ENCODE peak calls at places on chromosomes 13 and 19, in eight cellular contexts. D, C, E, U, Z, J, G and F are unnamed samples.

GRCh38 chr19:35518313-35518712 is 4.9 kb upstream of the DMKN start:
- DNase-seq in C (peak; percentile 94), G (no peak), D (no peak), Z (no peak), E (no peak), U (no peak), J (peak; percentile 79), F (peak; percentile 88)

GRCh38 chr19:46617566-46618079 is 7.3 kb downstream of the PTGIR start:
- DNase-seq in U (no peak), G (no peak), J (no peak), E (no peak), D (no peak), Z (no peak), C (no peak), F (no peak)

GRCh38 chr13:46751811-46752635 is 44.9 kb downstream of the ESD start:
- DNase-seq in D (no peak), C (no peak), J (no peak), G (no peak), Z (peak; percentile 58), E (peak; percentile 11), U (no peak), F (peak; percentile 53)

GRCh38 chr19:32287811-32288227 is 57.6 kb upstream of the ZNF507 start:
- DNase-seq in D (peak; percentile 65), U (peak; percentile 62), C (peak; percentile 68), Z (no peak), G (peak; percentile 78), J (peak; percentile 57), E (no peak), F (no peak)

GRCh38 chr13:22081430-22081829 is 410.6 kb downstream of the FGF9 start:
- DNase-seq in J (no peak), Z (no peak), U (no peak), C (no peak), G (no peak), E (no peak), D (no peak), F (no peak)

GRCh38 chr19:18875726-18876125 is 20.2 kb downstream of the CERS1 start:
- DNase-seq in E (no peak), D (no peak), Z (no peak), C (no peak), U (no peak), G (no peak), J (no peak), F (no peak)

GRCh38 chr13:42968906-42969305 is 23.1 kb downstream of the EPSTI1 start:
- DNase-seq in D (no peak), Z (no peak), U (no peak), C (no peak), J (no peak), E (no peak), G (no peak), F (no peak)

GRCh38 chr19:8451885-8452284 is 7.1 kb downstream of the HNRNPM start:
- DNase-seq in D (no peak), C (peak; percentile 30), G (no peak), J (no peak), Z (no peak), E (no peak), U (no peak), F (peak; percentile 73)

GRCh38 chr13:79258489-79258888 is 147.6 kb downstream of the RBM26 start:
- DNase-seq in Z (no peak), C (no peak), U (no peak), G (no peak), E (no peak), J (no peak), D (no peak), F (no peak)

GRCh38 chr13:45602183-45602582 is 13.4 kb downstream of the ERICH6B start:
- DNase-seq in C (peak; percentile 11), U (no peak), J (no peak), D (peak; percentile 16), Z (no peak), E (no peak), G (no peak), F (peak; percentile 51)

GRCh38 chr19:41480336-41480735 is 37.4 kb downstream of the ERICH4 start:
- DNase-seq in D (no peak), J (no peak), Z (no peak), G (peak; percentile 12), U (no peak), E (no peak), C (no peak), F (no peak)

GRCh38 chr19:39659791-39660190 is 4.1 kb downstream of the LGALS16 start:
- DNase-seq in J (no peak), G (no peak), Z (no peak), E (no peak), U (no peak), D (no peak), C (no peak), F (no peak)

GRCh38 chr19:50975766-50976165 is 6.4 kb upstream of the KLK6 start:
- DNase-seq in E (no peak), J (no peak), U (no peak), C (no peak), G (no peak), Z (no peak), D (no peak), F (peak; percentile 78)

GRCh38 chr13:40052954-40053353 is 397.5 kb downstream of the COG6 start:
- DNase-seq in U (no peak), E (no peak), D (no peak), C (no peak), J (no peak), G (no peak), Z (no peak), F (no peak)

GRCh38 chr19:33054623-33055022 is 10.1 kb downstream of the RHPN2 start:
- DNase-seq in J (no peak), G (no peak), E (no peak), C (no peak), Z (no peak), U (no peak), D (no peak), F (no peak)

GRCh38 chr13:31761951-31762350 is 22.6 kb downstream of the RXFP2 start:
- DNase-seq in C (peak; percentile 25), U (no peak), G (no peak), D (no peak), J (no peak), Z (no peak), E (no peak), F (no peak)

GRCh38 chr13:92187378-92187989 is 789.1 kb downstream of the GPC5 start:
- DNase-seq in E (no peak), J (no peak), G (peak; percentile 28), Z (no peak), C (peak; percentile 35), D (peak; percentile 25), U (no peak), F (peak; percentile 37)

GRCh38 chr19:1302534-1303239 is 17.0 kb downstream of the EFNA2 start:
- DNase-seq in E (no peak), J (no peak), G (no peak), Z (no peak), U (no peak), D (no peak), C (no peak), F (no peak)

GRCh38 chr19:53552001-53552721 is 14.2 kb downstream of the ZNF331 start:
- DNase-seq in Z (no peak), G (no peak), C (no peak), J (no peak), D (no peak), U (no peak), E (no peak), F (no peak)

GRCh38 chr13:30371649-30372265 is 50.5 kb upstream of the UBE2L5 start:
- DNase-seq in E (peak; percentile 52), J (no peak), G (peak; percentile 7), Z (peak; percentile 44), C (peak; percentile 57), D (peak; percentile 86), U (no peak), F (peak; percentile 31)

GRCh38 chr19:45769821-45770191 is 754 bp upstream of the SIX5 start:
- DNase-seq in G (peak; percentile 53), U (peak; percentile 72), Z (no peak), C (peak; percentile 39), J (no peak), E (peak; percentile 38), D (no peak), F (peak; percentile 24)

GRCh38 chr19:45087531-45087930 is 5.4 kb upstream of the PPP1R37 start:
- DNase-seq in G (no peak), Z (no peak), J (no peak), C (no peak), D (no peak), U (no peak), E (no peak), F (no peak)

GRCh38 chr13:64266024-64266423 is 2850.4 kb upstream of the PCDH20 start:
- DNase-seq in Z (no peak), U (no peak), D (no peak), G (no peak), E (no peak), J (no peak), C (no peak), F (no peak)

GRCh38 chr19:41264581-41265375 is 606 bp downstream of the HNRNPUL1 start:
- DNase-seq in U (peak; percentile 47), Z (peak; percentile 48), E (peak; percentile 39), J (no peak), D (peak; percentile 57), G (peak; percentile 72), C (peak; percentile 16), F (no peak)

GRCh38 chr13:25494708-25495411 is 123.1 kb downstream of the ATP8A2 start:
- DNase-seq in E (no peak), D (no peak), U (no peak), J (no peak), Z (no peak), C (no peak), G (peak; percentile 5), F (no peak)

GRCh38 chr19:15231256-15231655 is 992 bp downstream of the EPHX3 start:
- DNase-seq in Z (no peak), G (no peak), J (no peak), E (no peak), U (no peak), D (no peak), C (no peak), F (no peak)

GRCh38 chr13:34076319-34076718 is 258.4 kb downstream of the RFC3 start:
- DNase-seq in C (no peak), D (no peak), J (no peak), Z (no peak), G (no peak), U (no peak), E (no peak), F (no peak)